ENCODE peak calls at places on chromosome 9, in six cellular contexts. I is upper lobe of left lung, W is HCT116, X is K562, J is HepG2, L is GM12878. G is an unnamed sample.

GRCh38 chr9:6078382-6079105 is 63.1 kb upstream of the RANBP6 start:
- ATAC-seq in I (no peak), X (no peak), J (no peak), W (no peak), L (no peak), G (no peak)

GRCh38 chr9:113599647-113600476 is 136.3 kb downstream of the RGS3 start:
- ATAC-seq in W (no peak), L (no peak), X (no peak), J (no peak), I (no peak), G (no peak)

GRCh38 chr9:72913382-72914009 is 39.4 kb downstream of the ALDH1A1 start:
- ATAC-seq in I (no peak), L (no peak), J (no peak), W (no peak), X (no peak), G (no peak)

GRCh38 chr9:123984802-123985201 is 26.8 kb upstream of the LHX2 start:
- ATAC-seq in L (no peak), J (no peak), X (no peak), W (no peak), I (no peak), G (no peak)

GRCh38 chr9:20255052-20255451 is 367.2 kb downstream of the MLLT3 start:
- ATAC-seq in W (no peak), X (no peak), L (no peak), I (no peak), J (no peak), G (no peak)

GRCh38 chr9:89747589-89747988 is 142.8 kb downstream of the GADD45G start:
- ATAC-seq in L (no peak), I (no peak), X (no peak), J (no peak), W (no peak), G (no peak)

GRCh38 chr9:112556497-112557085 is 70.0 kb downstream of the KIAA1958 start:
- ATAC-seq in L (no peak), W (no peak), J (no peak), X (no peak), I (no peak), G (no peak)

GRCh38 chr9:134258828-134259546 is 67.3 kb upstream of the RXRA start:
- ATAC-seq in I (no peak), W (no peak), L (no peak), J (peak), X (no peak), G (no peak)

GRCh38 chr9:116190595-116190994 is 37.0 kb downstream of the PAPPA start:
- ATAC-seq in X (no peak), L (no peak), I (no peak), W (no peak), J (peak), G (no peak)

GRCh38 chr9:115152281-115152680 is 34.3 kb upstream of the TNC start:
- ATAC-seq in X (no peak), J (no peak), L (no peak), I (no peak), W (no peak), G (no peak)

GRCh38 chr9:849431-849830 is 7.9 kb downstream of the DMRT1 start:
- ATAC-seq in W (no peak), X (no peak), I (no peak), J (no peak), L (no peak), G (no peak)

GRCh38 chr9:30258079-30258478 is 2126.4 kb upstream of the ACO1 start:
- ATAC-seq in L (no peak), I (no peak), W (no peak), J (no peak), X (no peak), G (no peak)

GRCh38 chr9:83620841-83621636 is 1.9 kb upstream of the IDNK start:
- ATAC-seq in W (peak), X (peak), I (no peak), L (peak), J (peak), G (no peak)

GRCh38 chr9:128881627-128881883 is 195 bp downstream of the KYAT1 start:
- ATAC-seq in I (peak), X (peak), W (peak), J (peak), L (peak), G (peak)

GRCh38 chr9:37902131-37902530 is 1.8 kb downstream of the SLC25A51 start:
- ATAC-seq in W (no peak), I (no peak), X (no peak), J (no peak), L (no peak), G (no peak)

GRCh38 chr9:17878810-17879370 is 300.0 kb downstream of the SH3GL2 start:
- ATAC-seq in X (no peak), W (no peak), I (no peak), J (no peak), L (peak), G (no peak)

GRCh38 chr9:89523948-89524347 is 26.0 kb upstream of the SEMA4D start:
- ATAC-seq in X (no peak), J (no peak), I (no peak), W (no peak), L (no peak), G (no peak)

GRCh38 chr9:19920401-19920800 is 131.6 kb upstream of the SLC24A2 start:
- ATAC-seq in L (no peak), J (no peak), I (no peak), X (no peak), W (no peak), G (no peak)

GRCh38 chr9:93672622-93673270 is 96.4 kb downstream of the PHF2 start:
- ATAC-seq in X (no peak), L (no peak), J (no peak), W (no peak), I (no peak), G (no peak)

GRCh38 chr9:83032065-83032625 is 30.8 kb downstream of the RASEF start:
- ATAC-seq in I (peak), W (no peak), X (no peak), L (no peak), J (no peak), G (no peak)

GRCh38 chr9:101574773-101575333 is 19.9 kb downstream of the PPP3R2 start:
- ATAC-seq in L (no peak), W (no peak), J (no peak), X (no peak), I (no peak), G (no peak)

GRCh38 chr9:114172981-114173833 is 17.9 kb downstream of the COL27A1 start:
- ATAC-seq in X (no peak), J (no peak), L (no peak), W (no peak), I (no peak), G (no peak)

GRCh38 chr9:846852-847251 is 5.4 kb downstream of the DMRT1 start:
- ATAC-seq in X (no peak), I (peak), J (no peak), L (peak), W (peak), G (no peak)

GRCh38 chr9:37079370-37080164 is 40.8 kb upstream of the ZCCHC7 start:
- ATAC-seq in L (peak), I (peak), W (peak), X (peak), J (peak), G (peak)

GRCh38 chr9:69044226-69045219 is 9.0 kb downstream of the FXN start:
- ATAC-seq in I (no peak), X (peak), J (no peak), W (no peak), L (peak), G (no peak)

GRCh38 chr9:72661401-72662135 is 140.2 kb downstream of the TMC1 start:
- ATAC-seq in W (no peak), L (no peak), X (no peak), I (no peak), J (no peak), G (no peak)

GRCh38 chr9:36928670-36929349 is 105.3 kb downstream of the PAX5 start:
- ATAC-seq in J (no peak), X (no peak), W (no peak), L (peak), I (no peak), G (no peak)

GRCh38 chr9:33263131-33263935 is 1.2 kb downstream of the BAG1 start:
- ATAC-seq in X (peak), J (peak), L (peak), I (no peak), W (no peak), G (no peak)

GRCh38 chr9:133888779-133889491 is 103.2 kb downstream of the VAV2 start:
- ATAC-seq in W (no peak), I (no peak), L (no peak), J (no peak), X (no peak), G (no peak)

GRCh38 chr9:4585135-4585534 is 77.0 kb upstream of the PLPP6 start:
- ATAC-seq in I (no peak), J (no peak), X (no peak), W (no peak), L (no peak), G (no peak)

GRCh38 chr9:25472085-25472607 is 206.1 kb downstream of the TUSC1 start:
- ATAC-seq in X (no peak), J (no peak), L (no peak), W (no peak), I (peak), G (no peak)

GRCh38 chr9:91800473-91800872 is 149.6 kb downstream of the ROR2 start:
- ATAC-seq in J (no peak), X (no peak), L (no peak), I (no peak), W (no peak), G (no peak)

GRCh38 chr9:38017149-38017884 is 51.7 kb downstream of the SHB start:
- ATAC-seq in X (no peak), W (no peak), L (no peak), J (no peak), I (peak), G (no peak)

GRCh38 chr9:4400731-4401130 is 89.5 kb upstream of the SLC1A1 start:
- ATAC-seq in W (no peak), J (no peak), L (no peak), I (no peak), X (no peak), G (no peak)

GRCh38 chr9:136790640-136791465 is at the start of gene TMEM141:
- ATAC-seq in I (peak), L (peak), W (peak), X (peak), J (peak), G (peak)
- H3K27ac ChIP-seq in I (peak), L (peak), W (peak), X (peak), J (peak), G (peak)

GRCh38 chr9:137147091-137147792 is 8.3 kb downstream of the GRIN1 start:
- ATAC-seq in L (no peak), W (no peak), J (no peak), X (no peak), I (no peak), G (no peak)
- TF ChIP-seq POLR2A in L (no peak), W (no peak), J (no peak), X (no peak), I (no peak), G (no peak)

GRCh38 chr9:97531750-97532383 is 30.4 kb downstream of the TMOD1 start:
- ATAC-seq in I (no peak), W (no peak), L (no peak), J (no peak), X (no peak), G (peak)
- TF ChIP-seq POLR2AphosphoS5 in I (no peak), W (no peak), L (no peak), J (no peak), X (no peak), G (peak)

GRCh38 chr9:76893395-76893932 is 12.4 kb downstream of the PRUNE2 start:
- ATAC-seq in L (no peak), X (no peak), W (no peak), I (no peak), J (no peak), G (peak)
- H3K27ac ChIP-seq in L (no peak), X (no peak), W (no peak), I (no peak), J (no peak), G (peak)

DNA sequence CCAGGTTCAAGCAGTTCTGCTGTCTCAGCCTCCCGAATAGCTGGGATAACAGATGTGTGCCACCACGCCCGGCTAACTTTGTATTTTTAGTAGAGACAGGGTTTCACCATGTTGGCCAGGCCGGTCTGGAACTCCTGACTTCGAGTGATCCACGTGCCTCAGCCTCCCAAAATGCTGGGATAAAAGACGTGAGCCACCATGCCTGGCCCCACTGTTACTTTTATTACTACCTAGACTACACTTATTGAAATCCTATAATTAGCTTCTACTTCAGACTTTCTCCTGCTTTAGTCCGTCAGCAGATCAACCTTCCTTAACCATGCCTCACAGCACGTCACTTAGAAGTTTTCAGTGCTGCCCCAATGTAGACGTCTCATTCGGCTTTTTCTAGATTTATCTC is 8.2 kb downstream of the ZBTB43 start:
- ATAC-seq in I (no peak), W (no peak), X (no peak), L (no peak), J (no peak), G (no peak)
- TF ChIP-seq POLR2A in I (no peak), W (no peak), X (no peak), L (no peak), J (no peak), G (no peak)

GRCh38 chr9:78713746-78714405 is 417.0 kb downstream of the PSAT1 start:
- ATAC-seq in J (no peak), W (no peak), I (no peak), X (no peak), L (no peak), G (no peak)
- TF ChIP-seq POLR2AphosphoS5 in J (no peak), W (no peak), I (no peak), X (no peak), L (no peak), G (no peak)

GRCh38 chr9:122055668-122056067 is 37.4 kb downstream of the TTLL11 start:
- ATAC-seq in I (no peak), J (no peak), W (no peak), X (no peak), L (no peak), G (no peak)

GRCh38 chr9:122053951-122054350 is 39.2 kb downstream of the TTLL11 start:
- ATAC-seq in J (no peak), X (no peak), W (no peak), I (no peak), L (no peak), G (no peak)

GRCh38 chr9:122051401-122052346 is 41.4 kb downstream of the TTLL11 start:
- ATAC-seq in X (peak), W (no peak), J (no peak), L (peak), I (no peak), G (no peak)

GRCh38 chr9:122053056-122053455 is 40.1 kb downstream of the TTLL11 start:
- ATAC-seq in W (no peak), L (no peak), X (no peak), I (no peak), J (no peak), G (no peak)

GRCh38 chr9:122053546-122053945 is 39.6 kb downstream of the TTLL11 start:
- ATAC-seq in L (no peak), X (no peak), J (no peak), I (no peak), W (no peak), G (no peak)
- H3K27ac ChIP-seq in L (no peak), X (no peak), J (no peak), I (no peak), W (no peak), G (no peak)

GRCh38 chr9:121299467-121300282 is 31.7 kb downstream of the GSN start:
- ATAC-seq in W (peak), I (peak), X (no peak), J (peak), L (peak), G (peak)
- TF ChIP-seq POLR2A in W (peak), I (peak), X (no peak), J (no peak), L (peak), G (peak)

DNA sequence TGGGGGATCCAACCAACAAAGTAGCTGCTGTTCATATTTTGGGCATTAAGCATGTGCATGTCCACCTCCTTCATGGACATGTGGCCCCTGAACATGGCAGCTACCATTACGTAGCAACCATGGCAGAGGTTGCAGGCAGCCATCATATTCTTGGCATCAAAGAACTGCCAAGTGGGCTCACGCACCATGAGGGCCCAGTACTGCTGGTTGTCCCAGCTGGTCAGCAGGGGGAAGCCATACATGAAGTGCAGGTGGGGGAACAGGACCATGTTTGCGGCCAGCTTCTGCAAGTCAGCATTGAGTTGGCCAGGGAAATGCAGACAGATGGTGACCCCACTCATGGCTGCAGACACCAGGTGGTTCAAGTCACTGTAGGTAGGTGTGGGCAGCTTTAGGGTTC is 9.5 kb downstream of the MTAP start:
- ATAC-seq in J (no peak), I (no peak), X (no peak), W (peak), L (no peak), G (no peak)
- TF ChIP-seq POLR2AphosphoS5 in J (no peak), I (no peak), X (no peak), W (no peak), L (no peak), G (no peak)

GRCh38 chr9:105242062-105242461 is 2.4 kb upstream of the SLC44A1 start:
- ATAC-seq in L (no peak), W (no peak), I (no peak), X (no peak), J (no peak), G (no peak)
- H3K27ac ChIP-seq in L (no peak), W (no peak), I (peak), X (no peak), J (no peak), G (peak)